ENCODE peak calls at places on chromosomes 7 and 10, in five cellular contexts. C, L, O, X and Y are unnamed samples.

GRCh38 chr10:21885940-21886339 is 117.6 kb downstream of the DNAJC1 start:
- DNase-seq in C (no peak), L (no peak), O (no peak), X (no peak), Y (no peak)

GRCh38 chr10:106438386-106438785 is 726.1 kb downstream of the SORCS1 start:
- DNase-seq in C (no peak), L (no peak), O (peak; percentile 78), X (no peak), Y (no peak)

GRCh38 chr7:20834656-20835055 is 48.0 kb upstream of the SP8 start:
- DNase-seq in C (no peak), L (no peak), O (peak; percentile 9), X (no peak), Y (no peak)

GRCh38 chr7:137657476-137658193 is 189.1 kb downstream of the DGKI start:
- DNase-seq in C (no peak), L (no peak), O (no peak), X (no peak), Y (no peak)

GRCh38 chr10:74078037-74078436 is 72.6 kb downstream of the AP3M1 start:
- DNase-seq in C (peak; percentile 65), L (no peak), O (no peak), X (no peak), Y (no peak)

GRCh38 chr10:13346280-13346819 is 1.7 kb downstream of the SEPHS1 start:
- DNase-seq in C (peak; percentile 43), L (no peak), O (no peak), X (no peak), Y (no peak)

GRCh38 chr10:68249297-68249696 is 17.4 kb upstream of the ATOH7 start:
- DNase-seq in C (no peak), L (no peak), O (no peak), X (no peak), Y (no peak)

GRCh38 chr7:107843184-107843583 is 40.2 kb upstream of the SLC26A3 start:
- DNase-seq in C (no peak), L (no peak), O (no peak), X (no peak), Y (no peak)

GRCh38 chr7:1727079-1727478 is 57.0 kb downstream of the ELFN1 start:
- DNase-seq in C (no peak), L (no peak), O (no peak), X (no peak), Y (no peak)

GRCh38 chr10:28179490-28180099 is 123.3 kb downstream of the MPP7 start:
- DNase-seq in C (peak; percentile 49), L (peak; percentile 55), O (peak; percentile 46), X (no peak), Y (no peak)

GRCh38 chr10:49457686-49458085 is 61.8 kb upstream of the DRGX start:
- DNase-seq in C (no peak), L (no peak), O (no peak), X (no peak), Y (no peak)

GRCh38 chr7:67610897-67611296 is 614.3 kb downstream of the TYW1 start:
- DNase-seq in C (no peak), L (no peak), O (no peak), X (no peak), Y (no peak)

GRCh38 chr10:69317175-69318086 is 39.1 kb downstream of the HK1 start:
- DNase-seq in C (no peak), L (no peak), O (peak; percentile 61), X (no peak), Y (no peak)

GRCh38 chr10:88528791-88529190 is 54.3 kb downstream of the RNLS start:
- DNase-seq in C (no peak), L (no peak), O (no peak), X (no peak), Y (no peak)

GRCh38 chr10:96541921-96542320 is 28.2 kb upstream of the TLL2 start:
- DNase-seq in C (no peak), L (no peak), O (peak; percentile 29), X (no peak), Y (no peak)
- H3K36me3 ChIP-seq in C (peaks cover 25% of the 10 kb centered on the region), L (peaks cover 22% of the 10 kb centered on the region), O (no peaks in the 10 kb centered on the region), X (peaks cover 28% of the 10 kb centered on the region), Y (peaks cover 25% of the 10 kb centered on the region)

DNA sequence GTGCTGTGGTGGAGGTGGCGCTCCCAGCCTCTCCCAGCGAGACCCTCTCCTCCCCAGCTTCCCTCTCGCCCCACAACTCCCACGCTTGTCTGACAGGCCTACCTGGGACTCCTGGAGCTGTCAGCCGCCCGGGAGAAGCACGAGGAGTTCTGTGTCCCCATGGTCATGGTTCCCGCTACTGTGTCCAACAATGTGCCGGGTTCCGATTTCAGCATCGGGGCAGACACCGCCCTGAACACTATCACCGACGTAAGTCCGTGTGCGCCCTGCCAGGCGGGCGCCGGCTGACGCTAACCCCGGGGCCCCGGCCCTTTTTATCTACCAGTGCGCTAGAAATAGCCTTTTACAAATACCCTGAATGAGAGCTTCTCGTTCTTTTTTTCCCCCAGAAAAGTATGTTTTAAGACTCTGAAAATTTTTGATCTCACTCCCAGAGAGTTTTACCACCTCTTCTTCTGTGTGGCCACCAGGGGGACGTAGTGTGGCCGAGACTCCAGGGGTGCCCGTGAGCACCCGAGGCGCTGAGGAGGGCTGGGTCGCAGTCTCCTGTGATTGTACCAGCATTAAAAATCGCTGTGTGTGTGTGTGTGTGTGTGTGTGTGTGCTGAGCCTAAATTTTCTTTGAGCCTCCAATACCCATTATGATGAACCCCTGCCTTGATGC is 52.6 kb downstream of the PFKP start:
- DNase-seq in C (no peak), L (no peak), O (no peak), X (no peak), Y (no peak)
- H3K36me3 ChIP-seq in C (peaks cover 58% of the 10 kb centered on the region), L (peaks cover 36% of the 10 kb centered on the region), O (peaks cover 51% of the 10 kb centered on the region), X (peaks cover 50% of the 10 kb centered on the region), Y (peaks cover 24% of the 10 kb centered on the region)

GRCh38 chr10:24899571-24899970 is 52.8 kb downstream of the PRTFDC1 start:
- DNase-seq in C (no peak), L (no peak), O (no peak), X (no peak), Y (no peak)
- H3K36me3 ChIP-seq in C (no peaks in the 10 kb centered on the region), L (no peaks in the 10 kb centered on the region), O (no peaks in the 10 kb centered on the region), X (no peaks in the 10 kb centered on the region), Y (no peaks in the 10 kb centered on the region)

DNA sequence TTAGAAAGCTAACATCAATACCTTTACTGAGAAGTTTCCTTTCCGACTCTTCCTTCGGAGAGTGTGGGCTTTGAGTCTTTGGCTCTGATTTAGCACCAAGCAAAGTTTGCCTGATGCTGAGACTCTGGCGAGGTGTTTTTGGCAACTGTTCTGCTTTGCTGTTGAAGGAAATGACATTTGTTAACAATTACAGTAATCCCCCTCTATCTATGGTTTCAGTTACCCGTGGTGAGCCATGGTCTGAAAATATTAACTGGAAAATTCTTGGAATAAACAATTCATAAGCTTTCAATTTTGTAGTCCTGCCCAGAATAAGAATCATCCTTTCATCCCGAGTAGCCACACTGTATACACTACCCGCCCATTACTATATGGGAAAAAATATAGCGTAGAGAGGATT is 126.3 kb downstream of the ARHGAP21 start:
- DNase-seq in C (no peak), L (no peak), O (no peak), X (no peak), Y (no peak)
- H3K36me3 ChIP-seq in C (peaks cover 57% of the 10 kb centered on the region), L (peaks cover 7% of the 10 kb centered on the region), O (peaks cover 9% of the 10 kb centered on the region), X (peaks cover 7% of the 10 kb centered on the region), Y (peaks cover 54% of the 10 kb centered on the region)

GRCh38 chr10:113618338-113618737 is 45.5 kb downstream of the NRAP start:
- DNase-seq in C (no peak), L (no peak), O (no peak), X (no peak), Y (no peak)
- H3K36me3 ChIP-seq in C (no peaks in the 10 kb centered on the region), L (no peaks in the 10 kb centered on the region), O (no peaks in the 10 kb centered on the region), X (no peaks in the 10 kb centered on the region), Y (no peaks in the 10 kb centered on the region)

GRCh38 chr10:113911113-113911512 is 56.7 kb downstream of the NHLRC2 start:
- DNase-seq in C (no peak), L (no peak), O (no peak), X (no peak), Y (no peak)

GRCh38 chr10:113899952-113900598 is 45.6 kb downstream of the NHLRC2 start:
- DNase-seq in C (no peak), L (no peak), O (no peak), X (no peak), Y (no peak)

GRCh38 chr10:113907166-113907565 is 52.7 kb downstream of the NHLRC2 start:
- DNase-seq in C (peak; percentile 81), L (no peak), O (no peak), X (no peak), Y (no peak)

GRCh38 chr10:113905756-113906155 is 51.3 kb downstream of the NHLRC2 start:
- DNase-seq in C (no peak), L (no peak), O (no peak), X (no peak), Y (no peak)
- H3K36me3 ChIP-seq in C (peaks cover 9% of the 10 kb centered on the region), L (peaks cover 28% of the 10 kb centered on the region), O (peaks cover 2% of the 10 kb centered on the region), X (peaks cover 37% of the 10 kb centered on the region), Y (peaks cover 23% of the 10 kb centered on the region)

GRCh38 chr7:74236284-74236683 is 17.9 kb downstream of the RFC2 start:
- DNase-seq in C (no peak), L (no peak), O (no peak), X (no peak), Y (no peak)
- H3K36me3 ChIP-seq in C (peaks cover 8% of the 10 kb centered on the region), L (peaks cover 26% of the 10 kb centered on the region), O (peaks cover 15% of the 10 kb centered on the region), X (peaks cover 62% of the 10 kb centered on the region), Y (peaks cover 41% of the 10 kb centered on the region)

DNA sequence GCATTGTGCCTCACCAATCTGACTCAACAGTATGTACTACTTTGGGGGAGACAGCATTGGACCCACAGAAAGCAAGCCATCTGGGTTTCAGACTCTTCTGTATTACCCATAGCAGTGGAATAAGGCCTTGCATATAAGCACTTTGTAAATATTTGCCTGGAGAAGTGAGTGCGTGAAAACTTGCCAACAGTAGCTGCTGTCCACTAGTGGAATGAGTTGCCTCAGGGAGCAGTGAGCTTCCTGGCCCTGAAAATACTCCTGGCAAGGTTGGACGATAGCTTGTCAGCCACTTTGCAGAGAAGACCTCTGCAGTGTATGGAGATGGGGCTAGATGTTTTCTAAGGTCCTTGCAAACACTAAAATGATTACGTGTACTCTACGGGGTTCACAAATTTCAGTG is 21.6 kb downstream of the GARS1 start:
- DNase-seq in C (no peak), L (no peak), O (no peak), X (no peak), Y (no peak)
- H3K36me3 ChIP-seq in C (peaks cover 89% of the 10 kb centered on the region), L (peaks cover 58% of the 10 kb centered on the region), O (peaks cover 42% of the 10 kb centered on the region), X (peaks cover 67% of the 10 kb centered on the region), Y (peaks cover 26% of the 10 kb centered on the region)

GRCh38 chr7:5324961-5325360 is 42.2 kb downstream of the SLC29A4 start:
- DNase-seq in C (no peak), L (no peak), O (no peak), X (no peak), Y (no peak)
- H3K36me3 ChIP-seq in C (peaks cover 16% of the 10 kb centered on the region), L (peaks cover 5% of the 10 kb centered on the region), O (peaks cover 33% of the 10 kb centered on the region), X (peaks cover 7% of the 10 kb centered on the region), Y (peaks cover 56% of the 10 kb centered on the region)